ENCODE peak calls at places on chromosomes 6 and 20, in four cellular contexts. One of them, this sample, is unnamed.

GRCh38 chr6:166957087-166957804 is 896 bp upstream of the RNASET2 start:
- DNase-seq in ovary: peak
- DNase-seq in cardiac fibroblast: no peak
- DNase-seq in stimulated activated CD8-positive, alpha-beta memory T cell treated with anti-CD3 and anti-CD28 coated beads, Interleukin-15, amount 100 ng/mL, for 4 hours: no peak
- DNase-seq in this sample: peak

GRCh38 chr20:34643919-34644318 is 33.0 kb downstream of the PIGU start:
- DNase-seq in ovary: no peak
- DNase-seq in cardiac fibroblast: peak
- DNase-seq in stimulated activated CD8-positive, alpha-beta memory T cell treated with anti-CD3 and anti-CD28 coated beads, Interleukin-15, amount 100 ng/mL, for 4 hours: no peak
- DNase-seq in this sample: no peak

GRCh38 chr20:38252292-38253288 is 7.9 kb downstream of the KIAA1755 start:
- DNase-seq in ovary: no peak
- DNase-seq in cardiac fibroblast: no peak
- DNase-seq in stimulated activated CD8-positive, alpha-beta memory T cell treated with anti-CD3 and anti-CD28 coated beads, Interleukin-15, amount 100 ng/mL, for 4 hours: no peak
- DNase-seq in this sample: no peak

GRCh38 chr6:40599580-40599979 is 12.4 kb upstream of the LRFN2 start:
- DNase-seq in ovary: no peak
- DNase-seq in cardiac fibroblast: no peak
- DNase-seq in stimulated activated CD8-positive, alpha-beta memory T cell treated with anti-CD3 and anti-CD28 coated beads, Interleukin-15, amount 100 ng/mL, for 4 hours: no peak
- DNase-seq in this sample: peak

GRCh38 chr20:7585126-7585679 is 355.1 kb downstream of the HAO1 start:
- DNase-seq in ovary: no peak
- DNase-seq in cardiac fibroblast: peak
- DNase-seq in stimulated activated CD8-positive, alpha-beta memory T cell treated with anti-CD3 and anti-CD28 coated beads, Interleukin-15, amount 100 ng/mL, for 4 hours: no peak
- DNase-seq in this sample: no peak

GRCh38 chr20:62714799-62715198 is 6.2 kb downstream of the NTSR1 start:
- DNase-seq in ovary: no peak
- DNase-seq in cardiac fibroblast: no peak
- DNase-seq in stimulated activated CD8-positive, alpha-beta memory T cell treated with anti-CD3 and anti-CD28 coated beads, Interleukin-15, amount 100 ng/mL, for 4 hours: no peak
- DNase-seq in this sample: no peak

GRCh38 chr20:46572790-46573189 is 22.3 kb upstream of the OCSTAMP start:
- DNase-seq in ovary: no peak
- DNase-seq in cardiac fibroblast: no peak
- DNase-seq in stimulated activated CD8-positive, alpha-beta memory T cell treated with anti-CD3 and anti-CD28 coated beads, Interleukin-15, amount 100 ng/mL, for 4 hours: no peak
- DNase-seq in this sample: no peak

GRCh38 chr20:34626978-34627377 is 49.9 kb downstream of the PIGU start:
- DNase-seq in ovary: no peak
- DNase-seq in cardiac fibroblast: peak
- DNase-seq in stimulated activated CD8-positive, alpha-beta memory T cell treated with anti-CD3 and anti-CD28 coated beads, Interleukin-15, amount 100 ng/mL, for 4 hours: no peak
- DNase-seq in this sample: no peak

GRCh38 chr6:70763754-70764153 is 96.1 kb downstream of the SMAP1 start:
- DNase-seq in ovary: no peak
- DNase-seq in cardiac fibroblast: peak
- DNase-seq in stimulated activated CD8-positive, alpha-beta memory T cell treated with anti-CD3 and anti-CD28 coated beads, Interleukin-15, amount 100 ng/mL, for 4 hours: no peak
- DNase-seq in this sample: no peak

GRCh38 chr6:111642463-111643158 is 36.9 kb upstream of the TRAF3IP2 start:
- DNase-seq in ovary: peak
- DNase-seq in cardiac fibroblast: peak
- DNase-seq in stimulated activated CD8-positive, alpha-beta memory T cell treated with anti-CD3 and anti-CD28 coated beads, Interleukin-15, amount 100 ng/mL, for 4 hours: no peak
- DNase-seq in this sample: peak

GRCh38 chr6:83417880-83418663 is 12.8 kb downstream of the ME1 start:
- DNase-seq in ovary: no peak
- DNase-seq in cardiac fibroblast: peak
- DNase-seq in stimulated activated CD8-positive, alpha-beta memory T cell treated with anti-CD3 and anti-CD28 coated beads, Interleukin-15, amount 100 ng/mL, for 4 hours: no peak
- DNase-seq in this sample: no peak

GRCh38 chr6:28269492-28269891 is 2.5 kb downstream of the ZSCAN26 start:
- DNase-seq in ovary: no peak
- DNase-seq in cardiac fibroblast: peak
- DNase-seq in stimulated activated CD8-positive, alpha-beta memory T cell treated with anti-CD3 and anti-CD28 coated beads, Interleukin-15, amount 100 ng/mL, for 4 hours: no peak
- DNase-seq in this sample: no peak

GRCh38 chr6:107152633-107153032 is 37.3 kb upstream of the BEND3 start:
- DNase-seq in ovary: no peak
- DNase-seq in cardiac fibroblast: no peak
- DNase-seq in stimulated activated CD8-positive, alpha-beta memory T cell treated with anti-CD3 and anti-CD28 coated beads, Interleukin-15, amount 100 ng/mL, for 4 hours: no peak
- DNase-seq in this sample: no peak

GRCh38 chr20:50569864-50570836 is 60.0 kb downstream of the PTPN1 start:
- DNase-seq in ovary: no peak
- DNase-seq in cardiac fibroblast: peak
- DNase-seq in stimulated activated CD8-positive, alpha-beta memory T cell treated with anti-CD3 and anti-CD28 coated beads, Interleukin-15, amount 100 ng/mL, for 4 hours: no peak
- DNase-seq in this sample: no peak

GRCh38 chr6:155880905-155881304 is 425.3 kb upstream of the NOX3 start:
- DNase-seq in ovary: no peak
- DNase-seq in cardiac fibroblast: peak
- DNase-seq in stimulated activated CD8-positive, alpha-beta memory T cell treated with anti-CD3 and anti-CD28 coated beads, Interleukin-15, amount 100 ng/mL, for 4 hours: no peak
- DNase-seq in this sample: no peak

GRCh38 chr6:125790403-125791150 is at the start of gene NCOA7:
- DNase-seq in ovary: peak
- DNase-seq in cardiac fibroblast: peak
- DNase-seq in stimulated activated CD8-positive, alpha-beta memory T cell treated with anti-CD3 and anti-CD28 coated beads, Interleukin-15, amount 100 ng/mL, for 4 hours: peak
- DNase-seq in this sample: peak

GRCh38 chr6:118770112-118770788 is 118.9 kb upstream of the CEP85L start:
- DNase-seq in ovary: no peak
- DNase-seq in cardiac fibroblast: no peak
- DNase-seq in stimulated activated CD8-positive, alpha-beta memory T cell treated with anti-CD3 and anti-CD28 coated beads, Interleukin-15, amount 100 ng/mL, for 4 hours: no peak
- DNase-seq in this sample: no peak

GRCh38 chr6:130815200-130816071 is 11.8 kb upstream of the SMLR1 start:
- DNase-seq in ovary: no peak
- DNase-seq in cardiac fibroblast: no peak
- DNase-seq in stimulated activated CD8-positive, alpha-beta memory T cell treated with anti-CD3 and anti-CD28 coated beads, Interleukin-15, amount 100 ng/mL, for 4 hours: no peak
- DNase-seq in this sample: no peak

GRCh38 chr6:139133733-139134360 is 1.0 kb upstream of the HECA start:
- DNase-seq in ovary: no peak
- DNase-seq in cardiac fibroblast: no peak
- DNase-seq in stimulated activated CD8-positive, alpha-beta memory T cell treated with anti-CD3 and anti-CD28 coated beads, Interleukin-15, amount 100 ng/mL, for 4 hours: no peak
- DNase-seq in this sample: no peak

GRCh38 chr6:33201935-33202334 is 1.3 kb downstream of the SLC39A7 start:
- DNase-seq in ovary: no peak
- DNase-seq in cardiac fibroblast: no peak
- DNase-seq in stimulated activated CD8-positive, alpha-beta memory T cell treated with anti-CD3 and anti-CD28 coated beads, Interleukin-15, amount 100 ng/mL, for 4 hours: no peak
- DNase-seq in this sample: no peak

GRCh38 chr6:36120979-36121706 is 9.2 kb upstream of the MAPK13 start:
- DNase-seq in ovary: peak
- DNase-seq in cardiac fibroblast: peak
- DNase-seq in stimulated activated CD8-positive, alpha-beta memory T cell treated with anti-CD3 and anti-CD28 coated beads, Interleukin-15, amount 100 ng/mL, for 4 hours: peak
- DNase-seq in this sample: peak

GRCh38 chr6:41561386-41561785 is 15.2 kb downstream of the FOXP4 start:
- DNase-seq in ovary: no peak
- DNase-seq in cardiac fibroblast: no peak
- DNase-seq in stimulated activated CD8-positive, alpha-beta memory T cell treated with anti-CD3 and anti-CD28 coated beads, Interleukin-15, amount 100 ng/mL, for 4 hours: no peak
- DNase-seq in this sample: no peak

GRCh38 chr6:149337330-149337729 is 19.8 kb downstream of the TAB2 start:
- DNase-seq in ovary: no peak
- DNase-seq in cardiac fibroblast: no peak
- DNase-seq in stimulated activated CD8-positive, alpha-beta memory T cell treated with anti-CD3 and anti-CD28 coated beads, Interleukin-15, amount 100 ng/mL, for 4 hours: no peak
- DNase-seq in this sample: no peak

GRCh38 chr6:155693573-155694428 is 238.2 kb upstream of the NOX3 start:
- DNase-seq in ovary: no peak
- DNase-seq in cardiac fibroblast: no peak
- DNase-seq in stimulated activated CD8-positive, alpha-beta memory T cell treated with anti-CD3 and anti-CD28 coated beads, Interleukin-15, amount 100 ng/mL, for 4 hours: no peak
- DNase-seq in this sample: no peak

GRCh38 chr6:108455688-108456087 is 105.0 kb upstream of the FOXO3 start:
- DNase-seq in ovary: no peak
- DNase-seq in cardiac fibroblast: no peak
- DNase-seq in stimulated activated CD8-positive, alpha-beta memory T cell treated with anti-CD3 and anti-CD28 coated beads, Interleukin-15, amount 100 ng/mL, for 4 hours: no peak
- DNase-seq in this sample: no peak